ENCODE peak calls at places on chromosomes 13 and 19, in five cellular contexts. L is fibroblast of mammary gland, B is NCI-H2081, G is amniotic epithelial cell, W is GDM1. X is an unnamed sample.
A peak's percentile ranks its signal among the peaks of the same experiment; 100 is the strongest.

GRCh38 chr13:112346899-112347229 is 29.3 kb upstream of the SPACA7 start:
- DNase-seq in L (no peak), B (peak; percentile 35), G (no peak), W (no peak), X (no peak)

GRCh38 chr13:97367427-97367826 is 66.5 kb upstream of the RAP2A start:
- DNase-seq in L (peak; percentile 84), B (no peak), G (peak; percentile 91), W (no peak), X (no peak)

GRCh38 chr13:84844473-84844872 is 954.7 kb downstream of the SLITRK6 start:
- DNase-seq in L (no peak), B (peak; percentile 31), G (no peak), W (no peak), X (no peak)

GRCh38 chr19:36547001-36547732 is 19.1 kb upstream of the ZNF260 start:
- DNase-seq in L (peak; percentile 25), B (no peak), G (peak; percentile 35), W (no peak), X (no peak)

GRCh38 chr13:113495494-113496251 is 5.2 kb upstream of the DCUN1D2 start:
- DNase-seq in L (peak; percentile 26), B (no peak), G (peak; percentile 59), W (no peak), X (no peak)

GRCh38 chr13:63287926-63288325 is 1872.3 kb upstream of the PCDH20 start:
- DNase-seq in L (no peak), B (no peak), G (peak; percentile 15), W (no peak), X (no peak)

GRCh38 chr13:110108348-110109139 is 198.4 kb downstream of the COL4A1 start:
- DNase-seq in L (peak; percentile 90), B (peak; percentile 53), G (peak; percentile 91), W (no peak), X (peak; percentile 59)

GRCh38 chr19:8017808-8018207 is 12.4 kb upstream of the ELAVL1 start:
- DNase-seq in L (no peak), B (no peak), G (no peak), W (no peak), X (no peak)

GRCh38 chr13:46184277-46184699 is 2.3 kb upstream of the LCP1 start:
- DNase-seq in L (peak; percentile 11), B (peak; percentile 0), G (peak; percentile 16), W (peak; percentile 74), X (no peak)

GRCh38 chr19:1406496-1406817 is 929 bp upstream of the DAZAP1 start:
- DNase-seq in L (no peak), B (no peak), G (no peak), W (no peak), X (no peak)